ENCODE peak calls at places on chromosomes 1 and 21, in six cellular contexts. K, W, U, A, O and D are unnamed samples.
A peak's percentile ranks its signal among the peaks of the same experiment; 100 is the strongest.

GRCh38 chr1:25563330-25564215 is 20.2 kb downstream of the LDLRAP1 start:
- DNase-seq in W (no peak), K (no peak), O (no peak), U (no peak), A (no peak), D (peak; percentile 56)

GRCh38 chr1:201608635-201609395 is 69.9 kb downstream of the NAV1 start:
- DNase-seq in O (no peak), A (no peak), U (no peak), K (no peak), W (no peak), D (no peak)

GRCh38 chr1:244863491-244864252 is 671 bp downstream of the HNRNPU start:
- DNase-seq in O (no peak), A (no peak), W (peak; percentile 40), U (no peak), K (no peak), D (no peak)

GRCh38 chr1:99590578-99591209 is 55.2 kb upstream of the PALMD start:
- DNase-seq in O (no peak), W (no peak), K (no peak), U (no peak), A (no peak), D (no peak)

GRCh38 chr1:241837901-241838300 is 10.1 kb upstream of the EXO1 start:
- DNase-seq in O (no peak), U (no peak), A (no peak), K (no peak), W (no peak), D (no peak)

GRCh38 chr1:6969762-6970161 is 184.5 kb downstream of the CAMTA1 start:
- DNase-seq in A (no peak), O (no peak), W (no peak), K (no peak), U (no peak), D (no peak)

GRCh38 chr1:196372896-196373536 is 235.2 kb downstream of the KCNT2 start:
- DNase-seq in A (no peak), W (no peak), U (no peak), O (peak; percentile 53), K (no peak), D (no peak)

GRCh38 chr1:62175568-62176179 is 19.0 kb upstream of the L1TD1 start:
- DNase-seq in U (no peak), O (peak; percentile 38), K (peak; percentile 60), W (no peak), A (peak; percentile 6), D (peak; percentile 19)

GRCh38 chr21:45892156-45892919 is 89.2 kb upstream of the COL6A1 start:
- DNase-seq in K (no peak), U (no peak), W (no peak), O (peak; percentile 62), A (no peak), D (no peak)

GRCh38 chr1:34924759-34925555 is 4.5 kb downstream of the DLGAP3 start:
- DNase-seq in A (peak; percentile 19), W (peak; percentile 44), K (peak; percentile 89), U (no peak), O (peak; percentile 14), D (peak; percentile 42)

GRCh38 chr21:18368193-18368592 is 35.4 kb downstream of the TMPRSS15 start:
- DNase-seq in O (no peak), U (no peak), A (no peak), W (no peak), K (no peak), D (no peak)

GRCh38 chr1:117077267-117077666 is 17.1 kb downstream of the TTF2 start:
- DNase-seq in U (no peak), O (no peak), W (peak; percentile 25), K (no peak), A (no peak), D (peak; percentile 20)

GRCh38 chr1:31497601-31498000 is 78.7 kb upstream of the TINAGL1 start:
- DNase-seq in A (no peak), W (no peak), O (no peak), U (no peak), K (no peak), D (no peak)

GRCh38 chr1:116118471-116118870 is 7.3 kb downstream of the MAB21L3 start:
- DNase-seq in O (no peak), W (no peak), K (no peak), U (no peak), A (no peak), D (no peak)

GRCh38 chr1:3442901-3443300 is 11.6 kb upstream of the ARHGEF16 start:
- DNase-seq in U (no peak), K (no peak), W (no peak), A (no peak), O (no peak), D (no peak)

GRCh38 chr1:28751315-28752056 is 14.7 kb downstream of the YTHDF2 start:
- DNase-seq in W (no peak), O (no peak), A (no peak), U (no peak), K (no peak), D (no peak)

GRCh38 chr21:32094792-32095191 is 184.1 kb downstream of the MIS18A start:
- DNase-seq in O (no peak), K (no peak), U (no peak), A (no peak), W (no peak), D (no peak)

GRCh38 chr1:154453577-154454352 is 48.3 kb upstream of the TDRD10 start:
- DNase-seq in K (no peak), U (no peak), W (no peak), A (no peak), O (peak; percentile 24), D (no peak)